ENCODE peak calls at places on chromosome 11, in six cellular contexts. R is AG10803, N is neuronal stem cell, Q is fibroblast of lung, V is A549, K is neural progenitor cell. Z is an unnamed sample.

GRCh38 chr11:72627594-72628281 is 46.5 kb downstream of the PDE2A start:
- DNase-seq in R (no peak), V (no peak), Q (no peak), K (no peak), N (no peak), Z (no peak)

GRCh38 chr11:78922886-78923625 is 348.4 kb upstream of the NARS2 start:
- DNase-seq in N (no peak), Q (no peak), R (no peak), V (no peak), K (no peak), Z (no peak)

GRCh38 chr11:94185387-94186084 is 56.9 kb downstream of the PANX1 start:
- DNase-seq in N (no peak), K (no peak), V (no peak), R (peak; percentile 98), Q (peak; percentile 92), Z (no peak)

GRCh38 chr11:118928870-118929495 is 3.3 kb upstream of the BCL9L start:
- DNase-seq in Q (peak; percentile 70), N (no peak), R (peak; percentile 31), K (no peak), V (peak; percentile 64), Z (no peak)

GRCh38 chr11:19560156-19560555 is 152.5 kb upstream of the NAV2 start:
- DNase-seq in Q (no peak), V (no peak), K (no peak), R (no peak), N (no peak), Z (no peak)

GRCh38 chr11:73321342-73322110 is 13.4 kb downstream of the ARHGEF17 start:
- DNase-seq in N (no peak), Q (peak; percentile 77), R (peak; percentile 65), V (no peak), K (no peak), Z (peak; percentile 23)

GRCh38 chr11:59901306-59901705 is 22.7 kb downstream of the OOSP3 start:
- DNase-seq in V (peak; percentile 39), K (no peak), N (no peak), R (no peak), Q (peak; percentile 37), Z (no peak)

GRCh38 chr11:130178992-130179391 is 19.4 kb downstream of the ST14 start:
- DNase-seq in Q (no peak), N (no peak), V (no peak), K (no peak), R (no peak), Z (no peak)

GRCh38 chr11:43486141-43486540 is 127.4 kb downstream of the TTC17 start:
- DNase-seq in R (no peak), Q (peak; percentile 24), N (no peak), K (no peak), V (no peak), Z (no peak)

GRCh38 chr11:67996622-67997459 is 7.1 kb downstream of the UNC93B1 start:
- DNase-seq in N (peak; percentile 71), V (peak; percentile 92), Q (peak; percentile 31), K (peak; percentile 86), R (peak; percentile 36), Z (no peak)

GRCh38 chr11:122068096-122068495 is 47.9 kb downstream of the BLID start:
- DNase-seq in R (peak; percentile 72), K (no peak), N (no peak), Q (peak; percentile 67), V (no peak), Z (no peak)

GRCh38 chr11:119680899-119681370 is 48.1 kb downstream of the NECTIN1 start:
- DNase-seq in V (no peak), R (peak; percentile 13), N (no peak), K (no peak), Q (no peak), Z (no peak)

GRCh38 chr11:103637250-103637649 is 399.2 kb upstream of the DDI1 start:
- DNase-seq in V (no peak), K (no peak), Q (peak; percentile 75), R (peak; percentile 54), N (no peak), Z (no peak)

GRCh38 chr11:107844041-107844440 is 14.5 kb downstream of the SLC35F2 start:
- DNase-seq in V (peak; percentile 33), N (no peak), R (peak; percentile 53), K (no peak), Q (peak; percentile 82), Z (no peak)

GRCh38 chr11:10285148-10285802 is 8.7 kb downstream of the SBF2 start:
- DNase-seq in V (peak; percentile 65), Q (no peak), N (no peak), R (no peak), K (no peak), Z (no peak)

GRCh38 chr11:72411623-72412532 is 22.5 kb downstream of the CLPB start:
- DNase-seq in N (no peak), R (no peak), Q (peak; percentile 19), K (peak; percentile 38), V (no peak), Z (peak; percentile 65)

GRCh38 chr11:5684627-5685362 is at the start of gene TRIM5:
- DNase-seq in K (peak; percentile 82), R (peak; percentile 97), N (peak; percentile 74), V (peak; percentile 94), Q (peak; percentile 98), Z (peak; percentile 67)

GRCh38 chr11:59706518-59707285 is 6.9 kb downstream of the OR10V1 start:
- DNase-seq in V (peak; percentile 86), Q (peak; percentile 91), K (no peak), R (peak; percentile 74), N (no peak), Z (peak; percentile 96)

GRCh38 chr11:94652735-94653284 is 85.6 kb downstream of the PIWIL4 start:
- DNase-seq in N (no peak), V (no peak), K (no peak), Q (no peak), R (no peak), Z (no peak)

GRCh38 chr11:86896486-86896885 is 58.7 kb downstream of the FZD4 start:
- DNase-seq in N (no peak), K (no peak), R (peak; percentile 82), V (no peak), Q (peak; percentile 76), Z (no peak)

GRCh38 chr11:92810423-92810822 is 159.0 kb upstream of the MTNR1B start:
- DNase-seq in N (no peak), V (no peak), Q (no peak), R (no peak), K (no peak), Z (no peak)

GRCh38 chr11:125871391-125872137 is 15.9 kb upstream of the HYLS1 start:
- DNase-seq in V (peak; percentile 27), R (peak; percentile 29), K (peak; percentile 78), N (no peak), Q (peak; percentile 22), Z (peak; percentile 60)

GRCh38 chr11:22474621-22475020 is 136.4 kb downstream of the SLC17A6 start:
- DNase-seq in Q (peak; percentile 62), R (no peak), V (no peak), K (no peak), N (no peak), Z (no peak)

GRCh38 chr11:21263026-21263425 is 593.6 kb downstream of the NELL1 start:
- DNase-seq in Q (no peak), N (no peak), R (no peak), V (no peak), K (no peak), Z (no peak)

GRCh38 chr11:61152816-61153592 is 8.2 kb downstream of the VPS37C start:
- DNase-seq in V (no peak), N (no peak), Q (peak; percentile 86), K (no peak), R (peak; percentile 87), Z (no peak)

GRCh38 chr11:60343094-60343704 is 16.1 kb downstream of the MS4A6E start:
- DNase-seq in Q (no peak), R (no peak), V (peak; percentile 29), N (no peak), K (peak; percentile 11), Z (peak; percentile 29)

GRCh38 chr11:72085836-72086475 is 5.3 kb downstream of the LRRC51 start:
- DNase-seq in R (no peak), N (no peak), K (no peak), Q (no peak), V (no peak), Z (no peak)

GRCh38 chr11:60924110-60924905 is at the start of gene TMEM132A:
- DNase-seq in Q (peak; percentile 73), V (peak; percentile 68), R (peak; percentile 60), K (peak; percentile 93), N (peak; percentile 63), Z (no peak)

GRCh38 chr11:36075053-36075452 is 131.2 kb downstream of the LDLRAD3 start:
- DNase-seq in Q (peak; percentile 88), K (no peak), N (no peak), V (no peak), R (peak; percentile 97), Z (no peak)

GRCh38 chr11:64371201-64371600 is 12.2 kb downstream of the RPS6KA4 start:
- DNase-seq in N (no peak), K (no peak), V (no peak), R (no peak), Q (no peak), Z (no peak)

GRCh38 chr11:64376071-64376470 is 17.1 kb downstream of the RPS6KA4 start:
- DNase-seq in Q (no peak), N (no peak), V (no peak), K (no peak), R (no peak), Z (no peak)

GRCh38 chr11:64373598-64373974 is 14.6 kb downstream of the RPS6KA4 start:
- DNase-seq in Q (no peak), R (no peak), N (no peak), V (no peak), K (no peak), Z (no peak)

GRCh38 chr11:64372021-64372420 is 13.1 kb downstream of the RPS6KA4 start:
- DNase-seq in R (no peak), N (no peak), K (no peak), Q (no peak), V (no peak), Z (no peak)

GRCh38 chr11:64372802-64373597 is 14.0 kb downstream of the RPS6KA4 start:
- DNase-seq in R (peak; percentile 48), K (no peak), V (peak; percentile 90), N (no peak), Q (no peak), Z (peak; percentile 16)
- H3K4me3 ChIP-seq in R (no peak overlapping the region), K (no peak overlapping the region), V (peak overlapping the region; percentile 44), N (no peak overlapping the region), Q (no peak overlapping the region), Z (no peak overlapping the region)

GRCh38 chr11:56783448-56784041 is 35.0 kb upstream of the OR9G4 start:
- DNase-seq in N (peak; percentile 61), K (peak; percentile 90), V (peak; percentile 79), R (peak; percentile 64), Q (peak; percentile 39), Z (peak; percentile 68)
- H3K4me3 ChIP-seq in N (no peak overlapping the region), K (no peak overlapping the region), V (peak overlapping the region; percentile 30), R (no peak overlapping the region), Q (no peak overlapping the region), Z (no peak overlapping the region)

GRCh38 chr11:69499946-69500284 is 18.5 kb downstream of the LINC01488 start:
- DNase-seq in Q (no peak), N (no peak), R (no peak), K (no peak), V (no peak), Z (no peak)
- H3K4me3 ChIP-seq in Q (no peak overlapping the region), N (no peak overlapping the region), R (no peak overlapping the region), K (no peak overlapping the region), V (no peak overlapping the region), Z (no peak overlapping the region)

DNA sequence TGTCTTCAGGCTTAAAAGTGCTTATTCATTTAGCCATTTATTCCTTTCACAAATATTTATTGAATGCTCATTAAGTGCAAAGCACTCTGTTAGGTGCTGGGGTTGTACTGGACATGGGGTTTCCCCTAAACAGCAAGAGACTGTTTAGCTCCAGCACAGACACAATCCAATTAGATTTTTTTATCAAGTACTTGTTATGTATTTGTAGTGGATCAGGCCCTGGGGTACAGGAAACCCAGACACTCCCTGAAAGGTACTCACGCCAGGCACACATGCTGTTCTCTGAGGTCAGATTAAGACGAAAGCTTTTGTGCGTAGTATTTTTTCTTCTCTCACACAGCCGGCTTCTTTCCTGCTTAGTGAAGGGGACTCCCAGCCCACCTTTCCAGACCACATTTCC is 218.1 kb upstream of the PLET1 start:
- DNase-seq in N (no peak), K (no peak), R (no peak), Q (no peak), V (no peak), Z (no peak)
- H3K4me3 ChIP-seq in N (no peak overlapping the region), K (no peak overlapping the region), R (no peak overlapping the region), Q (no peak overlapping the region), V (no peak overlapping the region), Z (no peak overlapping the region)

Z was measured in Jurkat, Clone E6-1.